ENCODE peak calls at places on chromosomes 7 and 10, in seven cellular contexts. O, Y, S, K, A, N and I are unnamed samples.

GRCh38 chr10:14658331-14659122 is 116.2 kb downstream of the FAM107B start:
- DNase-seq in O (no peak), Y (peak), S (peak), K (no peak), A (peak), N (no peak), I (no peak)

GRCh38 chr7:87344446-87344845 is 1.0 kb upstream of the CROT start:
- DNase-seq in O (no peak), Y (peak), S (peak), K (no peak), A (peak), N (no peak), I (no peak)

GRCh38 chr7:73734619-73735525 is 3.7 kb downstream of the ABHD11 start:
- DNase-seq in O (peak), Y (peak), S (peak), K (peak), A (peak), N (peak), I (peak)

GRCh38 chr7:142913051-142913450 is 20.5 kb downstream of the TRPV5 start:
- DNase-seq in O (no peak), Y (no peak), S (no peak), K (no peak), A (no peak), N (no peak), I (no peak)

GRCh38 chr7:19139706-19140327 is 5.4 kb downstream of the FERD3L start:
- DNase-seq in O (no peak), Y (no peak), S (no peak), K (no peak), A (no peak), N (no peak), I (no peak)

GRCh38 chr7:21413502-21413901 is 14.4 kb upstream of the SP4 start:
- DNase-seq in O (no peak), Y (no peak), S (no peak), K (no peak), A (no peak), N (no peak), I (no peak)

GRCh38 chr7:101677421-101678137 is 48.5 kb upstream of the MYL10 start:
- DNase-seq in O (no peak), Y (no peak), S (no peak), K (no peak), A (peak), N (no peak), I (no peak)

GRCh38 chr7:106736508-106737201 is 75.7 kb upstream of the CCDC71L start:
- DNase-seq in O (peak), Y (peak), S (peak), K (peak), A (peak), N (no peak), I (no peak)

GRCh38 chr7:76282344-76283253 is 19.9 kb upstream of the HSPB1 start:
- DNase-seq in O (no peak), Y (no peak), S (no peak), K (no peak), A (no peak), N (no peak), I (no peak)

GRCh38 chr7:86687831-86688230 is 44.1 kb downstream of the GRM3 start:
- DNase-seq in O (no peak), Y (no peak), S (no peak), K (no peak), A (no peak), N (no peak), I (no peak)

GRCh38 chr10:110273474-110273873 is 31.2 kb downstream of the SMNDC1 start:
- DNase-seq in O (peak), Y (peak), S (no peak), K (peak), A (peak), N (no peak), I (no peak)

GRCh38 chr10:58512470-58513188 is at the start of gene BICC1:
- DNase-seq in O (no peak), Y (peak), S (peak), K (peak), A (peak), N (no peak), I (no peak)

GRCh38 chr10:122034149-122034756 is 45.3 kb downstream of the TACC2 start:
- DNase-seq in O (no peak), Y (peak), S (no peak), K (no peak), A (peak), N (no peak), I (no peak)

GRCh38 chr10:77641788-77642397 is 4.3 kb upstream of the KCNMA1 start:
- DNase-seq in O (peak), Y (peak), S (peak), K (peak), A (peak), N (no peak), I (no peak)

GRCh38 chr7:34501161-34501560 is 156.9 kb upstream of the NPSR1 start:
- DNase-seq in O (no peak), Y (no peak), S (no peak), K (no peak), A (no peak), N (no peak), I (no peak)

GRCh38 chr10:72340510-72340895 is 14.2 kb downstream of the DNAJB12 start:
- DNase-seq in O (peak), Y (peak), S (peak), K (peak), A (peak), N (peak), I (no peak)

GRCh38 chr7:82294258-82294855 is 149.2 kb downstream of the CACNA2D1 start:
- DNase-seq in O (no peak), Y (peak), S (no peak), K (no peak), A (peak), N (no peak), I (no peak)

GRCh38 chr10:98238391-98238790 is 29.6 kb downstream of the LOXL4 start:
- DNase-seq in O (no peak), Y (no peak), S (no peak), K (no peak), A (no peak), N (no peak), I (no peak)

GRCh38 chr7:24830440-24831050 is 73.3 kb upstream of the GSDME start:
- DNase-seq in O (no peak), Y (no peak), S (no peak), K (no peak), A (no peak), N (no peak), I (no peak)

GRCh38 chr10:55410415-55410885 is 609.4 kb upstream of the PCDH15 start:
- DNase-seq in O (no peak), Y (peak), S (no peak), K (no peak), A (peak), N (no peak), I (peak)

GRCh38 chr7:4702961-4703512 is 20.9 kb downstream of the FOXK1 start:
- DNase-seq in O (no peak), Y (no peak), S (no peak), K (no peak), A (no peak), N (no peak), I (no peak)

GRCh38 chr7:101172854-101173751 is 7.0 kb downstream of the NAT16 start:
- DNase-seq in O (no peak), Y (peak), S (no peak), K (no peak), A (peak), N (no peak), I (no peak)

GRCh38 chr7:118232837-118233236 is 8.3 kb downstream of the ANKRD7 start:
- DNase-seq in O (no peak), Y (no peak), S (no peak), K (no peak), A (peak), N (no peak), I (no peak)